ENCODE peak calls at places on chromosomes 16 and 17, in five cellular contexts. X, J, R, G and S are unnamed samples.
A peak's percentile ranks its signal among the peaks of the same experiment; 100 is the strongest.

GRCh38 chr17:45425125-45425983 is 7.3 kb downstream of the ARHGAP27 start:
- DNase-seq in X (no peak), G (peak; percentile 29), J (no peak), R (no peak), S (no peak)

GRCh38 chr16:87951550-87952538 is 610 bp downstream of the BANP start:
- DNase-seq in J (no peak), X (peak; percentile 37), G (peak; percentile 17), R (no peak), S (peak; percentile 56)

GRCh38 chr17:47742319-47743181 is 9.5 kb downstream of the TBX21 start:
- DNase-seq in R (peak; percentile 28), J (no peak), G (no peak), X (peak; percentile 59), S (peak; percentile 37)

GRCh38 chr16:19393226-19394074 is 24.2 kb upstream of the TMC5 start:
- DNase-seq in X (no peak), R (no peak), J (no peak), G (no peak), S (no peak)

GRCh38 chr16:89332248-89333245 is 115.0 kb downstream of the ZNF778 start:
- DNase-seq in X (no peak), J (no peak), R (no peak), G (no peak), S (no peak)

GRCh38 chr16:19890901-19891300 is 6.3 kb upstream of the GPRC5B start:
- DNase-seq in G (no peak), R (no peak), X (no peak), J (no peak), S (no peak)

GRCh38 chr17:36808181-36808661 is 129.1 kb upstream of the LHX1 start:
- DNase-seq in J (no peak), G (peak; percentile 2), R (no peak), X (no peak), S (no peak)

GRCh38 chr17:444879-445454 is 92.4 kb upstream of the RPH3AL start:
- DNase-seq in X (no peak), G (no peak), J (no peak), R (no peak), S (no peak)

GRCh38 chr17:40862985-40863733 is 3.9 kb downstream of the KRT12 start:
- DNase-seq in X (no peak), J (no peak), G (no peak), R (no peak), S (peak; percentile 8)

GRCh38 chr17:7191571-7192270 is 12.6 kb upstream of the ASGR1 start:
- DNase-seq in R (peak; percentile 64), X (peak; percentile 39), J (peak; percentile 55), G (no peak), S (peak; percentile 44)

GRCh38 chr17:50847566-50847965 is 12.2 kb downstream of the WFIKKN2 start:
- DNase-seq in X (no peak), G (no peak), J (no peak), R (no peak), S (no peak)

GRCh38 chr16:600781-601180 is 10.9 kb downstream of the RAB40C start:
- DNase-seq in G (no peak), R (no peak), X (no peak), J (no peak), S (no peak)

GRCh38 chr17:46892192-46892703 is 30.7 kb upstream of the GOSR2 start:
- DNase-seq in G (no peak), J (no peak), X (no peak), R (no peak), S (no peak)

GRCh38 chr17:10745231-10745630 is 15.4 kb upstream of the TMEM220 start:
- DNase-seq in J (no peak), G (peak; percentile 65), X (no peak), R (no peak), S (no peak)

GRCh38 chr17:78324391-78325075 is 35.3 kb downstream of the SOCS3 start:
- DNase-seq in J (peak; percentile 87), G (peak; percentile 91), X (no peak), R (peak; percentile 80), S (no peak)

GRCh38 chr16:8237452-8237851 is 352.9 kb downstream of the TMEM114 start:
- DNase-seq in J (no peak), R (no peak), G (no peak), X (no peak), S (no peak)

GRCh38 chr16:30893744-30894539 is at the start of gene BCL7C:
- DNase-seq in J (peak; percentile 92), R (peak; percentile 91), X (peak; percentile 74), G (peak; percentile 88), S (peak; percentile 92)

DNA sequence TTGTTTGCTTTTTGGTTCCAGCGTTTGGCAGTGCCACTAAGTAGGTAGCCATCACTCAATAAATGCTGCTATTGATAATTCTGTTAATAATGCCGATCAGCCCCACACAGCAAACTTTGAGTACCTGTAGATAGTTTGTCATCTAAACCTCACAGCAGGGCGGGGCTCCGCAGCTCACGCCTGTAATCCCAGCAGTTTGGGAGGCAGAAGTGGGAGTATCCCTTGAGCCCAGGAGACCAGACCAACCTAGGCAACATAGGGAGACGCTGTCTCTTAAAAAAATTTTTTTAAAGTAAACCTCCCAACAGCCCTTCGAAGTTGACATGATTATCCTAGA is 1.6 kb downstream of the BFAR start:
- DNase-seq in G (no peak), X (no peak), R (no peak), J (no peak), S (no peak)
- H3K4me3 ChIP-seq in G (peak overlapping the region; percentile 93), X (peak overlapping the region; percentile 95), R (peak overlapping the region; percentile 60), J (peak overlapping the region; percentile 94), S (peak overlapping the region; percentile 92)

GRCh38 chr17:5361426-5361825 is 58.0 kb downstream of the NUP88 start:
- DNase-seq in R (no peak), G (no peak), J (no peak), X (no peak), S (no peak)
- H3K4me3 ChIP-seq in R (no peak overlapping the region), G (no peak overlapping the region), J (no peak overlapping the region), X (no peak overlapping the region), S (no peak overlapping the region)

GRCh38 chr17:9206160-9206988 is 185.1 kb downstream of the NTN1 start:
- DNase-seq in R (no peak), G (no peak), J (peak; percentile 48), X (no peak), S (no peak)
- H3K4me3 ChIP-seq in R (peak overlapping the region; percentile 27), G (no peak overlapping the region), J (peak overlapping the region; percentile 17), X (no peak overlapping the region), S (no peak overlapping the region)

GRCh38 chr16:17801024-17801423 is 330.3 kb upstream of the XYLT1 start:
- DNase-seq in R (no peak), G (no peak), J (no peak), X (no peak), S (no peak)
- H3K4me3 ChIP-seq in R (no peak overlapping the region), G (no peak overlapping the region), J (no peak overlapping the region), X (no peak overlapping the region), S (no peak overlapping the region)

DNA sequence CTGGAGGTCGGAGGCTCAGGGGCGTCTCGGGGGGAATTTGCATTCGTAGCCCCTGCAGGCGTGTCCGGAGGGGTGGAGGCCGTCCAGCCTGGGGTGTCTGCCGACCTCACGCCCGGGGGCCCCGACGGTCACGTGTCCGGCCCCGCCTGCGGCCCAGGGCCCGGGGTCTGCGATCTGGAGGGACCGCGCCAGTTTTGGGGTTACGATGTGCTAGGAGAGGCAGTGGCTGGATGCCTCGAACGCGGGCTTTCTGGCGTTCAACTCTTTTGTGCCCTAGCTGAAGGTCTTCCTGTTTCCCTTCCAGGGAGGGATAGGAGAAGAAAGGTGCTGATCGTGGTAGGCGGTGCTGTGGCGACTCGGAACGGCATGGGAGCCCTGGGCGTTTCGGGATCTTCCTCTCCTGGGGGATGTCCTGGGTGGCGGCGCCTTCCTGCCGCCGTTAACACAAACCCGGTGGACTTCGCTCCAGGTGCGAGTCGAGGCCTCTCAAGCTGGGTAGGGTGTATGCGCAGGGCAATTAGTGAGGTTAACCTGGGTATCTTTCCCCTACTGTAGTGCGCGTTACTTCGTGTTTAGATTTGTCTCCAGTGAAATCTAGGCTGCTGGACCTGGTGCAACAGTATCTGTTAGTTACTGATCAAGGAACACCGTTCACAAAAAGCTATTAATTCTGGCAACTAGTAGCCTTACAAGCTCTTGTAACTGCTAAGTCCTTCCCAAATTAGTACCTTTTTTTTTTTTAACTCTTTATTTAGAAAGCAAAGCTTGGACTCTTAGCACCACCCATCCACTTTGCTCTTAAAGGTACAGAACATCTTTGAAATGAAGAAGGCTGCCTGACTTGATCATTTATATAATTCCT is 1.3 kb downstream of the AKAP1 start:
- DNase-seq in G (no peak), X (no peak), R (no peak), J (no peak), S (peak; percentile 28)
- H3K4me3 ChIP-seq in G (peak overlapping the region; percentile 67), X (peak overlapping the region; percentile 81), R (peak overlapping the region; percentile 94), J (peak overlapping the region; percentile 91), S (peak overlapping the region; percentile 86)

GRCh38 chr17:73493212-73493814 is 150.9 kb downstream of the SDK2 start:
- DNase-seq in R (no peak), J (no peak), X (no peak), G (no peak), S (no peak)
- H3K4me3 ChIP-seq in R (no peak overlapping the region), J (no peak overlapping the region), X (no peak overlapping the region), G (no peak overlapping the region), S (no peak overlapping the region)

DNA sequence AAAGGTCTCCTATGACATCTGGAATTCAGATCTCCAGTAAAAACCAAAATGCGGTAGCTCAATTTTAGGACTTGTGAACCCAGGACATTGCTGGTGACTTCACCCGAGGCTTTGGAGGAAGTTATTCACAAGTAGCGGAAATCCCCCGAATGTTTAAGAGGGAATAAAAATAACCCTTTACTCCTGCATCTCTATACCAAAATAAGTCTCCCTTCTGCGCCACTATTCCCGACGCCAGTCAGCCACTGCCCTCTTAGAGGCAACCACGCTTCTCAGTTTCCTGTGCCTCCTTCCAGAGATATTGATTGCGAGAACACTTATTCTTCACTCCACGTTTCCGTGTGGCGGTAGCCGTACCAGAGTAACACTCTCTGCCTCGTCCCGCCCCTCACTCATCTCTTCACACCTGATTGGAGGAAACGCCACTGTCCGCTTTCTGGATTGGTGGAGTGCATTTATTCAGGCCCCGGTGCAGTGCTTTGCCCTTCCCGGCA is 27.4 kb downstream of the EMP2 start:
- DNase-seq in J (no peak), G (no peak), R (no peak), X (peak; percentile 54), S (peak; percentile 75)
- H3K4me3 ChIP-seq in J (no peak overlapping the region), G (no peak overlapping the region), R (no peak overlapping the region), X (peak overlapping the region; percentile 31), S (peak overlapping the region; percentile 2)

DNA sequence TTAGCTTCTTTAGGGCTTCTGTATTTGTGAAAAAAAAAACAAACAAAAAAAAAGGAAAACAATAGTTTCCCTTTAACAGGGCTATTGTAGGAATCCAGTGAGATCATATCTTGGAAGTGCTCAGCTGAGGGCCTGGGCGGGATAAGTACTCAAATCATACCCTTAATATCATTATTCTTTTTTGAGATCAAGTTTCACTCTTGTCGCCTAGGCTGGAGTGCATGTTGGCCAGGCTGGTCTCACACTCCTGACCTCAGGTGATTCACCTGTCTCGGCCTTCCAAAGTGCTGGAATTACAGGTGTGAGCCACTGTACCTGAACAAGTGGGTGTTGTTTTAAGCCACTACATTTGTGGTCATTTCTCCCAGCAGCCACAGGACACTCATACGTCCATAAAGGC is 87.0 kb downstream of the CDH13 start:
- DNase-seq in G (no peak), X (no peak), R (no peak), J (no peak), S (no peak)
- H3K4me3 ChIP-seq in G (no peak overlapping the region), X (no peak overlapping the region), R (no peak overlapping the region), J (no peak overlapping the region), S (no peak overlapping the region)

DNA sequence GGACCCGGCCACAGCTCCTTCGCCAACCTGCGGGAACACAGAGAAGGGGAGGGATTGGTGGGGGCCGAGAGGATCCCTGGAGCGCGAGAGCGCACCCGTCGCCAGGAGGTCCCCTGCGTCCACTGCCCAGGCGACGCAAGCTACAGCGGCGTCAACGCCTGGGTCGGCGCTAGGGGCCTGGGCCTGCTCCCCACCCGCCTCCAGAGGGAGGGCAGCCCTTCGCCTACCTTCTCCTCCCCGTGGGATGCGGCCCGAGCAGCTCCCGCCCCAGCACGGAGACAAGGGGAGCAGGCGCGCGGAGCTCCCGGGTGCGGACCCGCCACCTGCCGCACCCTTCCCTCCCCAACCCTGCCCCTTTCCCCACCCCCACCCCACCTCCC is 118.9 kb upstream of the SMURF2 start:
- DNase-seq in J (no peak), X (no peak), R (no peak), G (no peak), S (no peak)
- H3K4me3 ChIP-seq in J (peak overlapping the region; percentile 23), X (peak overlapping the region; percentile 66), R (peak overlapping the region; percentile 11), G (peak overlapping the region; percentile 17), S (peak overlapping the region; percentile 43)